ENCODE peak calls at places on chromosomes 12 and 14, in nine cellular contexts. T is CD4-positive, alpha-beta T cell; G is stimulated activated CD4-positive, alpha-beta T cell treated with anti-CD3 and anti-CD28 coated beads, Interleukin-2, amount 100 ng/mL, for 24 hours; C is effector CD8-positive, alpha-beta T cell; Y is activated naive CD4-positive, alpha-beta T cell treated with Interleukin-2 at 50 U/mL for 16 hours; N is NCI-H82; X is cardiac muscle cell; Q is caudate nucleus; S is stromal cell of bone marrow. L is an unnamed sample.

GRCh38 chr12:130826151-130826801 is 12.8 kb downstream of the STX2 start:
- DNase-seq in T (peak), G (peak), C (peak), Y (peak), N (peak), X (peak), Q (no peak), S (no peak), L (no peak)

GRCh38 chr12:123106640-123107359 is 44.1 kb downstream of the PITPNM2 start:
- DNase-seq in T (peak), G (peak), C (peak), Y (peak), N (no peak), X (no peak), Q (no peak), S (no peak), L (no peak)

GRCh38 chr14:63269561-63270225 is 49.0 kb downstream of the GPHB5 start:
- DNase-seq in T (no peak), G (no peak), C (no peak), Y (no peak), N (no peak), X (no peak), Q (no peak), S (no peak), L (no peak)

GRCh38 chr14:35412281-35413057 is 7.9 kb upstream of the NFKBIA start:
- DNase-seq in T (no peak), G (no peak), C (no peak), Y (no peak), N (peak), X (no peak), Q (no peak), S (no peak), L (no peak)

GRCh38 chr14:63224196-63224595 is 20.0 kb downstream of the RHOJ start:
- DNase-seq in T (no peak), G (no peak), C (no peak), Y (no peak), N (peak), X (peak), Q (no peak), S (no peak), L (peak)

GRCh38 chr14:79544671-79545070 is 666.6 kb downstream of the DIO2 start:
- DNase-seq in T (no peak), G (no peak), C (no peak), Y (no peak), N (no peak), X (peak), Q (no peak), S (peak), L (no peak)

GRCh38 chr12:120413901-120414695 is 23.8 kb upstream of the COX6A1 start:
- DNase-seq in T (no peak), G (no peak), C (no peak), Y (no peak), N (no peak), X (no peak), Q (peak), S (no peak), L (no peak)

GRCh38 chr12:69278814-69279782 is 39.7 kb downstream of the CPSF6 start:
- DNase-seq in T (no peak), G (no peak), C (no peak), Y (no peak), N (no peak), X (no peak), Q (no peak), S (no peak), L (no peak)

GRCh38 chr14:53946404-53947400 is 9.9 kb downstream of the BMP4 start:
- DNase-seq in T (no peak), G (no peak), C (no peak), Y (no peak), N (no peak), X (no peak), Q (no peak), S (no peak), L (no peak)

GRCh38 chr14:93039649-93040315 is 75.9 kb downstream of the ITPK1 start:
- DNase-seq in T (no peak), G (no peak), C (no peak), Y (no peak), N (no peak), X (no peak), Q (peak), S (no peak), L (no peak)

GRCh38 chr12:6620137-6620884 is 13.1 kb upstream of the CHD4 start:
- DNase-seq in T (peak), G (peak), C (peak), Y (peak), N (no peak), X (peak), Q (no peak), S (no peak), L (no peak)

GRCh38 chr14:68815288-68816182 is 22.7 kb upstream of the ZFP36L1 start:
- DNase-seq in T (no peak), G (no peak), C (no peak), Y (no peak), N (no peak), X (no peak), Q (no peak), S (no peak), L (no peak)

GRCh38 chr14:92516966-92517350 is 3.4 kb downstream of the RIN3 start:
- DNase-seq in T (no peak), G (no peak), C (no peak), Y (no peak), N (peak), X (no peak), Q (no peak), S (no peak), L (peak)

GRCh38 chr12:132342828-132343227 is 13.4 kb upstream of the GALNT9 start:
- DNase-seq in T (no peak), G (no peak), C (no peak), Y (no peak), N (no peak), X (no peak), Q (no peak), S (no peak), L (no peak)

GRCh38 chr12:13075786-13076570 is 27.5 kb downstream of the GSG1 start:
- DNase-seq in T (no peak), G (no peak), C (no peak), Y (no peak), N (no peak), X (no peak), Q (no peak), S (no peak), L (peak)

GRCh38 chr14:73368621-73369020 is 89.7 kb downstream of the NUMB start:
- DNase-seq in T (no peak), G (no peak), C (no peak), Y (no peak), N (no peak), X (peak), Q (no peak), S (peak), L (no peak)

GRCh38 chr12:74896186-74896585 is 313.5 kb downstream of the KCNC2 start:
- DNase-seq in T (no peak), G (no peak), C (no peak), Y (no peak), N (no peak), X (no peak), Q (no peak), S (no peak), L (no peak)

GRCh38 chr12:27999521-27999920 is 27.0 kb upstream of the PTHLH start:
- DNase-seq in T (no peak), G (no peak), C (no peak), Y (no peak), N (no peak), X (peak), Q (no peak), S (peak), L (no peak)

GRCh38 chr14:67934087-67934486 is 114.5 kb downstream of the RAD51B start:
- DNase-seq in T (no peak), G (no peak), C (no peak), Y (no peak), N (peak), X (peak), Q (no peak), S (peak), L (peak)

GRCh38 chr12:41242613-41243012 is 54.5 kb downstream of the PDZRN4 start:
- DNase-seq in T (no peak), G (no peak), C (no peak), Y (no peak), N (peak), X (no peak), Q (no peak), S (no peak), L (peak)

GRCh38 chr12:52186135-52186840 is 5.5 kb downstream of the KRT80 start:
- DNase-seq in T (no peak), G (no peak), C (no peak), Y (no peak), N (no peak), X (peak), Q (no peak), S (peak), L (no peak)

GRCh38 chr14:90456551-90456950 is 59.7 kb downstream of the CALM1 start:
- DNase-seq in T (no peak), G (no peak), C (no peak), Y (no peak), N (no peak), X (no peak), Q (peak), S (no peak), L (peak)

GRCh38 chr14:36657409-36658090 is 4.1 kb upstream of the PAX9 start:
- DNase-seq in T (no peak), G (no peak), C (no peak), Y (no peak), N (no peak), X (no peak), Q (no peak), S (no peak), L (no peak)

GRCh38 chr14:74574092-74574438 is 38.0 kb downstream of the LTBP2 start:
- DNase-seq in T (no peak), G (no peak), C (no peak), Y (no peak), N (no peak), X (no peak), Q (no peak), S (no peak), L (no peak)

GRCh38 chr14:80587096-80587724 is 354.3 kb downstream of the CEP128 start:
- DNase-seq in T (no peak), G (no peak), C (no peak), Y (no peak), N (peak), X (peak), Q (no peak), S (peak), L (peak)